ENCODE peak calls at places on chromosomes 2 and 18, in seven cellular contexts. Z is left ventricle myocardium inferior, I is SJSA1, E is aorta, V is H1, D is sigmoid colon, A is coronary artery. B is an unnamed sample.

GRCh38 chr18:49725809-49726514 is 87.4 kb downstream of the ACAA2 start:
- DNase-seq in I (peak), A (no peak), V (peak), D (peak), E (peak), Z (peak), B (no peak)

GRCh38 chr2:16400127-16400623 is 265.5 kb downstream of the CYRIA start:
- DNase-seq in V (no peak), E (no peak), I (no peak), A (no peak), Z (peak), D (no peak), B (peak)

GRCh38 chr2:36912692-36913091 is 53.6 kb downstream of the STRN start:
- DNase-seq in A (no peak), D (no peak), Z (no peak), I (no peak), V (no peak), E (no peak), B (no peak)

GRCh38 chr2:168731002-168731401 is 71.4 kb upstream of the NOSTRIN start:
- DNase-seq in A (no peak), V (no peak), I (no peak), Z (no peak), D (no peak), E (no peak), B (no peak)

GRCh38 chr18:34773378-34773777 is 63.3 kb downstream of the DTNA start:
- DNase-seq in I (peak), Z (no peak), D (no peak), V (no peak), A (no peak), E (no peak), B (no peak)

GRCh38 chr2:162161634-162162033 is 9.6 kb upstream of the GCG start:
- DNase-seq in V (no peak), E (no peak), I (no peak), Z (no peak), D (no peak), A (no peak), B (no peak)

GRCh38 chr18:60446821-60447220 is 74.2 kb upstream of the MC4R start:
- DNase-seq in V (no peak), I (no peak), Z (no peak), D (no peak), E (no peak), A (no peak), B (peak)

GRCh38 chr2:141554810-141555209 is 576.0 kb downstream of the LRP1B start:
- DNase-seq in V (no peak), Z (no peak), I (peak), E (no peak), D (no peak), A (no peak), B (no peak)

GRCh38 chr2:24110660-24111303 is 12.4 kb downstream of the PFN4 start:
- DNase-seq in I (no peak), Z (no peak), E (no peak), V (no peak), A (no peak), D (no peak), B (no peak)

GRCh38 chr2:143524001-143524608 is 394.9 kb downstream of the ARHGAP15 start:
- DNase-seq in V (no peak), I (peak), Z (no peak), E (no peak), D (no peak), A (no peak), B (no peak)

GRCh38 chr18:69948919-69949537 is 1.4 kb upstream of the CD226 start:
- DNase-seq in D (peak), I (no peak), E (peak), V (no peak), A (no peak), Z (peak), B (peak)

GRCh38 chr18:21826196-21826595 is 85.6 kb downstream of the MIB1 start:
- DNase-seq in A (no peak), V (no peak), I (no peak), D (no peak), E (no peak), Z (no peak), B (no peak)

GRCh38 chr2:72378737-72379346 is 231.2 kb upstream of the CYP26B1 start:
- DNase-seq in I (no peak), D (no peak), V (no peak), Z (no peak), E (no peak), A (no peak), B (no peak)

GRCh38 chr18:9851511-9851910 is 34.3 kb upstream of the TXNDC2 start:
- DNase-seq in E (no peak), D (no peak), Z (no peak), I (no peak), A (no peak), V (no peak), B (no peak)

GRCh38 chr2:58923869-58924268 is 682.7 kb upstream of the FANCL start:
- DNase-seq in I (peak), E (no peak), D (no peak), Z (no peak), A (no peak), V (no peak), B (no peak)

GRCh38 chr2:164920430-164920829 is 34.9 kb downstream of the SLC38A11 start:
- DNase-seq in A (no peak), V (no peak), E (no peak), D (no peak), I (peak), Z (no peak), B (no peak)

GRCh38 chr18:36419913-36420531 is 122.5 kb downstream of the FHOD3 start:
- DNase-seq in E (no peak), Z (no peak), D (no peak), I (no peak), A (no peak), V (no peak), B (no peak)

GRCh38 chr2:7673843-7674242 is 756.6 kb downstream of the RNF144A start:
- DNase-seq in E (no peak), Z (no peak), A (no peak), D (no peak), V (no peak), I (no peak), B (no peak)

GRCh38 chr2:54468643-54469042 is 12.5 kb downstream of the SPTBN1 start:
- DNase-seq in E (no peak), I (no peak), A (no peak), D (no peak), V (no peak), Z (no peak), B (no peak)
- H3K27ac ChIP-seq in E (no peak), I (no peak), A (no peak), D (peak), V (no peak), Z (peak), B (no peak)

GRCh38 chr2:74378007-74378406 is 2.1 kb downstream of the DCTN1 start:
- DNase-seq in A (no peak), I (no peak), V (no peak), Z (no peak), E (no peak), D (no peak), B (no peak)

GRCh38 chr2:74384051-74384450 is 3.9 kb upstream of the DCTN1 start:
- DNase-seq in Z (no peak), D (no peak), I (no peak), E (no peak), V (no peak), A (no peak), B (no peak)

GRCh38 chr2:74383254-74383653 is 3.1 kb upstream of the DCTN1 start:
- DNase-seq in E (no peak), I (no peak), V (no peak), Z (no peak), D (no peak), A (no peak), B (no peak)

GRCh38 chr2:74381751-74382150 is 1.6 kb upstream of the DCTN1 start:
- DNase-seq in Z (no peak), V (no peak), E (no peak), A (no peak), I (no peak), D (no peak), B (no peak)

DNA sequence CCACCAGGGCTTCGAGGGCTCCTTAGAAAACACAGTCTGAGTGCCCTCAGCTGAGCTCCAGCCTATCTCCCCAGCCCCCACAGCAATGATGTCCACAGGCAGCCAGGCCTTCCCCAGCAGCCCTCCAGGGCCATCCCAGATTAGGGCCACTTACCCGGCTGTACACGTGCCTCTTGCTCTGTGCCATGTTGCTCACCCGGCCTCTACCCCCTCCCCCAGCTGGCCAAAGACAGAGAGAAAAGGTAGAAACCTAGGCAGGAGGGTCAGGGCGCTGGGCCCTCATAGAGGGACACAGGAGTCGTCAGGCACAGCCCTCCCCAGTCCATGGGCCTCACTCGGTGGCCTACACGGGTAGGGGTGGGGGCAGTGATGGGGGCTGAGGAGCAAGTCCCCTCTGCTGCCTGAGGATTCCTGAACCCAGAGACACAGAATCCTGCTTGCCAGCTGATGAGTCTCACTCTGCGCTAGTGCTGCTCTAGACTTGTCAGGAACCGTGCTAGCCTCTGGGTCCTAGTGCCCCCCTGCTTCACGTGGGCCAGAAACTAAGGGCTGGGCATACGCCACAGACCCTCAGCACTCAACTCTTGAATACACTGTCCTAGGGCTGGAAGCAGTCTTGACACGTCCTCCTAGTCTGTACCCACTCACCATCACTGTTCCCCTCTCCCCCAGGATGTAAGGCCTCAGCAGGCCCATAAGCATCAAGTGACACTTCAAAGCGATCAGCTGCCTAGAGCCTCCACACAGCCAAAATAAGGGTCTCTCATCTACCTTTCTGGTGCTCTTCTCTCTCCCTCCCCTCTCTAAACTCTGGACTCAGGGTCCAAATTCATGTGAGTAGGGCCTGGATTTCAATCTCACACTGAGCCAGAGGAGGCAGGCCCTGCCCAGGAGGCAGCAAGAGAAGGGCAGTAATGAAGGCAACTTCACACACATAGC is at the start of gene DCTN1:
- DNase-seq in V (peak), I (no peak), E (peak), Z (peak), D (peak), A (no peak), B (peak)
- H3K27ac ChIP-seq in V (peak), I (no peak), E (no peak), Z (peak), D (peak), A (peak), B (no peak)

GRCh38 chr2:232628466-232629200 is 4.8 kb upstream of the EFHD1 start:
- DNase-seq in V (no peak), I (no peak), D (peak), E (no peak), A (peak), Z (peak), B (peak)
- H3K27ac ChIP-seq in V (no peak), I (peak), D (peak), E (no peak), A (peak), Z (peak), B (no peak)

GRCh38 chr2:171334171-171334570 is 99.6 kb downstream of the METTL8 start:
- DNase-seq in E (no peak), I (no peak), V (no peak), Z (no peak), D (no peak), A (no peak), B (no peak)

GRCh38 chr2:171330155-171330956 is 103.4 kb downstream of the METTL8 start:
- DNase-seq in D (no peak), E (no peak), Z (no peak), I (no peak), V (no peak), A (no peak), B (no peak)

DNA sequence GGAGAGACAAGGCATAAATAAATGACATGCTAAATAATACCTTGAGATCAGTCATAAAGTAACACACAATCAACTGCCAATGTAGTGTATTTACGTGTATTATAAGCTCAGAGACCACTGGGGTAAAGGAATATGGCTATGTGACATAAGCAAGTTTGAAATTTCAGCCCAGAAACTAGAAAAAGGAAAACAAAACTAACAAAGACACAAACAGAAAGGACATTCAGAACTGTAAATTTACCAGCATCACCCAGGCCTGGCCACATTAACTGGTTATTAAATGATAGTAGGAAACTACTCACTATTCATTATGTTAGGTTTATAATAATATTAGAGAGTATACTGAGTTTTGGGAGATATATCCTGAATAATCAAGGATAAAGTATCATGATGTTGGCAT is 98.8 kb downstream of the METTL8 start:
- DNase-seq in D (no peak), E (no peak), I (no peak), A (no peak), V (no peak), Z (no peak), B (no peak)
- H3K27ac ChIP-seq in D (no peak), E (no peak), I (no peak), A (no peak), V (no peak), Z (no peak), B (no peak)

DNA sequence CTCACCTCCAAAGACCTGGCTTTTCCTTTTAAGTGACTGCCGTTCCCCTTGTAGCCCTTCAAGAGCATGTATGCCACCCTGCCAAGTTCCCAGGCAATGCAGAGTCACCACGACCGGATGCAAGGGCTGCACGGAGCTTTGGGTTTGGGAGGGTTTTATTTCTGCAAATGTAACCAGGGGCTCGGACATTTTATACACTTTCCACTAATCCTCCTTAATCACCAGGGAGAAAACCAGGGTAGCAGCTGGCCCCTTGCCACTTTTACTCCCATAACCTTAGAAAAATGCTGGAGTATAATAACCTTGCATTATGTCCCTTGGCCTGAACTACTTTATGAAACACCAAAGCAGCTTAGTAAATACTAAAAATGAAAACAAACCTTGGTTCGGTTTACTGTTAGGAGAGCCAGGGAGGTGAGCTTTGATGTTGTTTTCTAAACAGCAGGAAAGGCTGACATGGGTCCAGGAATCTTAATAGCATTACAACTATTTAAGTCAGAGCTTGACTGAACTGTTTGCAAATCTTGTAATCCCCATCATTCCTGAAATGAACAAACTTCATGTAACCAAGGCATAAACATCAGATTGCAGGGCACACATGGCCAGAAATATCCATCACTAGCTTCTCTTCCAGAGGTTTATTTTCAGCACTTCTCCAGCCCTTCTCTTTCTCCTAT is 152.7 kb upstream of the RIOK3 start:
- DNase-seq in Z (no peak), I (no peak), A (no peak), E (no peak), D (no peak), V (no peak), B (no peak)
- H3K27ac ChIP-seq in Z (no peak), I (no peak), A (no peak), E (peak), D (no peak), V (no peak), B (no peak)

DNA sequence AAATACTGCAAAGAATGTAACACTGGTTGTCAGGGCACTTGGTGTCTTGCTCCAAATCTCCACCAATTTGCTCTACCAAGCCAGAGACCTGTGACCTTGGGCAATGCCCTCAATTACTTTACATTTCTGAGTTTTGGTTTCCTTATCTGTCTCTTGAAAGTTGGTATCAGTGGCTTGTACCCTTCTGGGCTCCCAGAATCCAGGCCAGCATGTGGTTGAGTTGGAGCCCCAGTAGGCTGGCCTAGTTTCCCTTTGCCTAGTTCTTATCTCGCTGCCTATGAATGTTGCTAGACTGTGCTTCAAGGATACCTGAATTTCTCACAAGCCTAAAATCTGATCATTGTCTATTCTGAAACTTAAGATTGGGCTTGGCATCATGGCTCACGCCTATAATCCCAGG is 26.6 kb downstream of the MEP1B start:
- DNase-seq in D (no peak), I (no peak), Z (no peak), V (no peak), E (no peak), A (no peak), B (no peak)
- H3K27ac ChIP-seq in D (no peak), I (no peak), Z (no peak), V (no peak), E (no peak), A (no peak), B (no peak)

GRCh38 chr2:178404380-178404767 is 46.6 kb downstream of the PRKRA start:
- DNase-seq in A (no peak), V (no peak), I (peak), Z (no peak), D (no peak), E (no peak), B (no peak)
- H3K27ac ChIP-seq in A (no peak), V (no peak), I (no peak), Z (no peak), D (no peak), E (no peak), B (peak)

B was measured in left lung.